ENCODE peak calls at places on chromosomes 13 and 19, in ten cellular contexts. C is right cardiac atrium, W is tibial artery, J is KBM-7, K is HEK293T, B is BE2C, T is thyroid gland, Y is hippocampal formation, X is EL, F is endothelial cell. P is an unnamed sample.

GRCh38 chr13:111938743-111939142 is 128.2 kb upstream of the SOX1 start:
- DNase-seq in F (no peak), C (no peak), X (no peak), T (no peak), W (no peak), K (no peak), J (no peak), B (no peak), Y (no peak), P (no peak)

GRCh38 chr13:97367427-97367826 is 66.5 kb upstream of the RAP2A start:
- DNase-seq in Y (no peak), C (no peak), F (no peak), B (no peak), T (peak), K (no peak), W (no peak), J (no peak), X (peak), P (no peak)

GRCh38 chr13:28047784-28048388 is 52.5 kb downstream of the FLT3 start:
- DNase-seq in C (no peak), B (no peak), K (no peak), J (peak), W (no peak), F (no peak), T (no peak), Y (no peak), X (peak), P (peak)

GRCh38 chr19:40231544-40232424 is 5.3 kb upstream of the CCNP start:
- DNase-seq in K (no peak), T (peak), C (no peak), Y (no peak), B (no peak), X (peak), J (no peak), W (no peak), F (no peak), P (no peak)

GRCh38 chr19:13637664-13638063 is 126.7 kb upstream of the MRI1 start:
- DNase-seq in J (no peak), W (no peak), K (no peak), Y (no peak), F (no peak), C (no peak), B (no peak), X (peak), T (no peak), P (no peak)

GRCh38 chr13:67145950-67146349 is 84.2 kb downstream of the PCDH9 start:
- DNase-seq in W (no peak), K (no peak), C (no peak), Y (no peak), F (no peak), J (no peak), X (no peak), T (no peak), B (no peak), P (no peak)

GRCh38 chr13:29693297-29693945 is 97.9 kb upstream of the SLC7A1 start:
- DNase-seq in F (no peak), J (no peak), B (no peak), Y (no peak), W (no peak), T (peak), K (no peak), C (no peak), X (no peak), P (no peak)

GRCh38 chr19:19209372-19209771 is 2.4 kb upstream of the NCAN start:
- DNase-seq in W (no peak), B (no peak), C (no peak), Y (no peak), J (no peak), K (no peak), F (no peak), T (no peak), X (no peak), P (no peak)

GRCh38 chr13:77896536-77896935 is 22.1 kb downstream of the EDNRB start:
- DNase-seq in F (no peak), C (peak), K (no peak), B (no peak), J (no peak), X (no peak), W (no peak), T (no peak), Y (no peak), P (no peak)

GRCh38 chr19:30492581-30492980 is 120.4 kb downstream of the ZNF536 start:
- DNase-seq in X (no peak), C (no peak), F (no peak), K (no peak), B (no peak), J (no peak), T (no peak), Y (no peak), W (no peak), P (no peak)

GRCh38 chr19:47418595-47419036 is 711 bp downstream of the MEIS3 start:
- DNase-seq in K (no peak), J (no peak), F (no peak), Y (no peak), X (no peak), T (no peak), B (no peak), W (no peak), C (no peak), P (no peak)

GRCh38 chr13:58048670-58049069 is 417.1 kb downstream of the PCDH17 start:
- DNase-seq in T (no peak), K (no peak), B (no peak), Y (no peak), X (no peak), J (no peak), C (no peak), F (no peak), W (no peak), P (no peak)

GRCh38 chr19:13794388-13794751 is 873 bp upstream of the ZSWIM4 start:
- DNase-seq in W (peak), X (peak), K (no peak), B (peak), T (peak), C (peak), Y (no peak), F (no peak), J (peak), P (peak)

GRCh38 chr19:16604615-16605014 is 23.4 kb downstream of the MED26 start:
- DNase-seq in X (no peak), C (no peak), Y (no peak), J (no peak), K (no peak), F (no peak), W (no peak), T (no peak), B (no peak), P (no peak)

GRCh38 chr19:14150041-14150769 is 13.8 kb upstream of the ASF1B start:
- DNase-seq in K (no peak), Y (no peak), T (no peak), C (no peak), B (peak), W (no peak), X (no peak), J (no peak), F (no peak), P (no peak)

GRCh38 chr19:11963566-11964355 is 1.1 kb upstream of the ZNF763 start:
- DNase-seq in W (peak), J (peak), B (peak), Y (peak), F (no peak), C (peak), K (peak), X (peak), T (peak), P (peak)

GRCh38 chr13:36814465-36814864 is 4.6 kb upstream of the RFXAP start:
- DNase-seq in Y (no peak), K (no peak), C (no peak), J (peak), X (no peak), W (no peak), B (no peak), F (no peak), T (no peak), P (no peak)

P was measured in AML-193.